ENCODE peak calls at places on chromosomes 4 and X, in five cellular contexts. E is GM20000; W is MG63; C is CD4-positive, alpha-beta T cell; S is astrocyte of the hippocampus. B is an unnamed sample.

GRCh38 chr4:107654694-107655093 is 65.3 kb downstream of the PAPSS1 start:
- DNase-seq in E (no peak), W (no peak), C (no peak), S (peak; percentile 56), B (peak; percentile 77)

GRCh38 chrX:18415386-18415785 is 10.0 kb upstream of the CDKL5 start:
- DNase-seq in E (no peak), W (no peak), C (no peak), S (no peak), B (no peak)

GRCh38 chr4:154254999-154255398 is 236.6 kb downstream of the DCHS2 start:
- DNase-seq in E (no peak), W (no peak), C (no peak), S (no peak), B (no peak)

GRCh38 chrX:44997888-44998287 is 124.9 kb downstream of the KDM6A start:
- DNase-seq in E (peak; percentile 16), W (no peak), C (no peak), S (no peak), B (no peak)

GRCh38 chr4:145279122-145279960 is 99.0 kb upstream of the OTUD4 start:
- DNase-seq in E (no peak), W (peak; percentile 25), C (no peak), S (peak; percentile 61), B (no peak)

GRCh38 chr4:11232004-11232403 is 196.7 kb downstream of the HS3ST1 start:
- DNase-seq in E (no peak), W (no peak), C (no peak), S (no peak), B (no peak)

GRCh38 chr4:147736458-147736857 is 4.6 kb downstream of the ARHGAP10 start:
- DNase-seq in E (no peak), W (no peak), C (no peak), S (peak; percentile 87), B (no peak)

GRCh38 chr4:151420408-151420807 is 11.4 kb downstream of the FHIP1A start:
- DNase-seq in E (no peak), W (no peak), C (no peak), S (no peak), B (no peak)

GRCh38 chr4:137083571-137083970 is 448.7 kb downstream of the PCDH18 start:
- DNase-seq in E (no peak), W (no peak), C (no peak), S (peak; percentile 13), B (no peak)

GRCh38 chr4:86972997-86973396 is 38.2 kb downstream of the AFF1 start:
- DNase-seq in E (no peak), W (no peak), C (no peak), S (no peak), B (no peak)

GRCh38 chr4:147780137-147780777 is 48.4 kb downstream of the ARHGAP10 start:
- DNase-seq in E (no peak), W (no peak), C (no peak), S (no peak), B (no peak)

GRCh38 chrX:77527233-77528001 is 80.2 kb downstream of the FGF16 start:
- DNase-seq in E (no peak), W (no peak), C (no peak), S (no peak), B (no peak)

GRCh38 chrX:9416562-9417319 is 48.1 kb upstream of the TBL1X start:
- DNase-seq in E (no peak), W (peak; percentile 45), C (no peak), S (no peak), B (no peak)

GRCh38 chr4:13750594-13750993 is 123.1 kb upstream of the BOD1L1 start:
- DNase-seq in E (no peak), W (no peak), C (no peak), S (no peak), B (no peak)

GRCh38 chrX:149398027-149398426 is 107.1 kb downstream of the IDS start:
- DNase-seq in E (no peak), W (no peak), C (no peak), S (no peak), B (no peak)

GRCh38 chr4:140326395-140326993 is 47.0 kb upstream of the SCOC start:
- DNase-seq in E (no peak), W (no peak), C (no peak), S (peak; percentile 66), B (no peak)

GRCh38 chr4:56118845-56119244 is 170.1 kb downstream of the CEP135 start:
- DNase-seq in E (no peak), W (no peak), C (no peak), S (no peak), B (no peak)

GRCh38 chrX:83469551-83469950 is 38.5 kb upstream of the POU3F4 start:
- DNase-seq in E (peak; percentile 9), W (peak; percentile 1), C (no peak), S (peak; percentile 52), B (peak; percentile 0)

GRCh38 chrX:140087865-140088264 is 122.5 kb upstream of the CXorf66 start:
- DNase-seq in E (no peak), W (no peak), C (no peak), S (no peak), B (no peak)

GRCh38 chrX:26783512-26784225 is 567.7 kb downstream of the MAGEB5 start:
- DNase-seq in E (peak; percentile 1), W (no peak), C (no peak), S (peak; percentile 49), B (no peak)

GRCh38 chr4:61588621-61589020 is 388.5 kb downstream of the ADGRL3 start:
- DNase-seq in E (no peak), W (no peak), C (no peak), S (no peak), B (no peak)

GRCh38 chr4:3073158-3074077 is 920 bp downstream of the HTT-AS start:
- DNase-seq in E (no peak), W (no peak), C (peak; percentile 1), S (peak; percentile 37), B (no peak)

GRCh38 chr4:140296871-140297570 is 76.4 kb upstream of the SCOC start:
- DNase-seq in E (no peak), W (no peak), C (no peak), S (peak; percentile 15), B (peak; percentile 49)

GRCh38 chrX:52990848-52991247 is 32.5 kb upstream of the FAM156A start:
- DNase-seq in E (no peak), W (no peak), C (no peak), S (no peak), B (no peak)

GRCh38 chr4:105990933-105991332 is 95.7 kb downstream of the NPNT start:
- DNase-seq in E (no peak), W (peak; percentile 93), C (no peak), S (peak; percentile 78), B (peak; percentile 3)

GRCh38 chrX:136162827-136163427 is 15.6 kb downstream of the FHL1 start:
- DNase-seq in E (peak; percentile 28), W (peak; percentile 42), C (peak; percentile 38), S (peak; percentile 51), B (peak; percentile 27)

B was measured in caudate nucleus.